ENCODE peak calls at places on chromosomes 5 and 9, in five cellular contexts. S is H9, N is OCI-LY7, O is amygdala, B is cardiac muscle cell. T is an unnamed sample.

GRCh38 chr5:77329664-77330430 is 119.4 kb downstream of the PDE8B start:
- DNase-seq in O (no peak), S (no peak), B (no peak), N (no peak), T (peak)

GRCh38 chr9:84411647-84412267 is 71.2 kb upstream of the SLC28A3 start:
- DNase-seq in N (no peak), O (no peak), S (no peak), B (no peak), T (no peak)

GRCh38 chr5:92552206-92553160 is 1028.5 kb downstream of the NR2F1-AS1 start:
- DNase-seq in S (no peak), N (no peak), O (no peak), B (peak), T (no peak)

GRCh38 chr9:12739014-12739413 is 35.8 kb upstream of the LURAP1L start:
- DNase-seq in O (no peak), N (no peak), B (no peak), S (no peak), T (no peak)

GRCh38 chr9:136403538-136403914 is 3.6 kb upstream of the SNAPC4 start:
- DNase-seq in S (no peak), O (no peak), B (no peak), N (no peak), T (no peak)

GRCh38 chr5:81826128-81826527 is 75.2 kb upstream of the SSBP2 start:
- DNase-seq in N (no peak), S (no peak), B (peak), O (no peak), T (no peak)

GRCh38 chr9:76738402-76738801 is 25.8 kb upstream of the PCA3 start:
- DNase-seq in B (no peak), O (no peak), N (no peak), S (no peak), T (no peak)

GRCh38 chr5:150534811-150535210 is 26.9 kb downstream of the NDST1 start:
- DNase-seq in N (no peak), S (no peak), O (no peak), B (no peak), T (peak)

GRCh38 chr5:107523019-107523680 is 147.6 kb downstream of the EFNA5 start:
- DNase-seq in S (no peak), B (no peak), N (no peak), O (no peak), T (no peak)

GRCh38 chr5:82307431-82307830 is 29.3 kb upstream of the RPS23 start:
- DNase-seq in N (no peak), B (peak), O (no peak), S (no peak), T (no peak)

GRCh38 chr5:153831976-153832375 is 206.7 kb downstream of the FAM114A2 start:
- DNase-seq in O (no peak), S (no peak), N (peak), B (peak), T (peak)

GRCh38 chr9:70262384-70262783 is 3.6 kb downstream of the SMC5 start:
- DNase-seq in B (no peak), N (no peak), S (no peak), O (no peak), T (no peak)

T was measured in testis.